ENCODE peak calls at places on chromosomes 13 and 19, in four cellular contexts. One of them, this sample, is unnamed.

GRCh38 chr19:7852851-7853759 is 21.1 kb downstream of the PRR36 start:
- DNase-seq in fibroblast of mammary gland: peak
- DNase-seq in activated CD4-positive, alpha-beta T cell treated with anti-CD3 and anti-CD28 coated beads, Interleukin-2, amount 10 ng/mL, durations not matched to agents 7 days and 5 days: peak
- DNase-seq in fibroblast of the aortic adventitia: peak
- DNase-seq in this sample: peak

GRCh38 chr19:45475537-45476348 is 7.9 kb downstream of the FOSB start:
- DNase-seq in fibroblast of mammary gland: no peak
- DNase-seq in activated CD4-positive, alpha-beta T cell treated with anti-CD3 and anti-CD28 coated beads, Interleukin-2, amount 10 ng/mL, durations not matched to agents 7 days and 5 days: no peak
- DNase-seq in fibroblast of the aortic adventitia: no peak
- DNase-seq in this sample: no peak

GRCh38 chr19:7258840-7259395 is 35.3 kb downstream of the INSR start:
- DNase-seq in fibroblast of mammary gland: no peak
- DNase-seq in activated CD4-positive, alpha-beta T cell treated with anti-CD3 and anti-CD28 coated beads, Interleukin-2, amount 10 ng/mL, durations not matched to agents 7 days and 5 days: no peak
- DNase-seq in fibroblast of the aortic adventitia: no peak
- DNase-seq in this sample: no peak

GRCh38 chr13:36718146-36718545 is 44.3 kb downstream of the SERTM1 start:
- DNase-seq in fibroblast of mammary gland: peak
- DNase-seq in activated CD4-positive, alpha-beta T cell treated with anti-CD3 and anti-CD28 coated beads, Interleukin-2, amount 10 ng/mL, durations not matched to agents 7 days and 5 days: no peak
- DNase-seq in fibroblast of the aortic adventitia: peak
- DNase-seq in this sample: no peak

GRCh38 chr13:83881917-83882625 is at the start of gene SLITRK1:
- DNase-seq in fibroblast of mammary gland: peak
- DNase-seq in activated CD4-positive, alpha-beta T cell treated with anti-CD3 and anti-CD28 coated beads, Interleukin-2, amount 10 ng/mL, durations not matched to agents 7 days and 5 days: peak
- DNase-seq in fibroblast of the aortic adventitia: peak
- DNase-seq in this sample: peak

GRCh38 chr19:3506384-3507340 is 551 bp downstream of the FZR1 start:
- DNase-seq in fibroblast of mammary gland: no peak
- DNase-seq in activated CD4-positive, alpha-beta T cell treated with anti-CD3 and anti-CD28 coated beads, Interleukin-2, amount 10 ng/mL, durations not matched to agents 7 days and 5 days: peak
- DNase-seq in fibroblast of the aortic adventitia: no peak
- DNase-seq in this sample: peak

GRCh38 chr19:1837625-1838105 is 10.6 kb downstream of the REXO1 start:
- DNase-seq in fibroblast of mammary gland: peak
- DNase-seq in activated CD4-positive, alpha-beta T cell treated with anti-CD3 and anti-CD28 coated beads, Interleukin-2, amount 10 ng/mL, durations not matched to agents 7 days and 5 days: peak
- DNase-seq in fibroblast of the aortic adventitia: no peak
- DNase-seq in this sample: peak

GRCh38 chr13:113002206-113002821 is 33.3 kb downstream of the MCF2L start:
- DNase-seq in fibroblast of mammary gland: no peak
- DNase-seq in activated CD4-positive, alpha-beta T cell treated with anti-CD3 and anti-CD28 coated beads, Interleukin-2, amount 10 ng/mL, durations not matched to agents 7 days and 5 days: no peak
- DNase-seq in fibroblast of the aortic adventitia: no peak
- DNase-seq in this sample: no peak

GRCh38 chr13:33208290-33208990 is 77.1 kb downstream of the STARD13 start:
- DNase-seq in fibroblast of mammary gland: peak
- DNase-seq in activated CD4-positive, alpha-beta T cell treated with anti-CD3 and anti-CD28 coated beads, Interleukin-2, amount 10 ng/mL, durations not matched to agents 7 days and 5 days: no peak
- DNase-seq in fibroblast of the aortic adventitia: no peak
- DNase-seq in this sample: no peak

GRCh38 chr19:17616686-17616960 is 61.2 kb downstream of the COLGALT1 start:
- DNase-seq in fibroblast of mammary gland: no peak
- DNase-seq in activated CD4-positive, alpha-beta T cell treated with anti-CD3 and anti-CD28 coated beads, Interleukin-2, amount 10 ng/mL, durations not matched to agents 7 days and 5 days: no peak
- DNase-seq in fibroblast of the aortic adventitia: no peak
- DNase-seq in this sample: no peak

GRCh38 chr19:11482384-11483050 is 1.7 kb upstream of the ELAVL3 start:
- DNase-seq in fibroblast of mammary gland: peak
- DNase-seq in activated CD4-positive, alpha-beta T cell treated with anti-CD3 and anti-CD28 coated beads, Interleukin-2, amount 10 ng/mL, durations not matched to agents 7 days and 5 days: peak
- DNase-seq in fibroblast of the aortic adventitia: peak
- DNase-seq in this sample: peak

This sample was measured in erythroblast.